ENCODE peak calls at places on chromosomes 7 and 10, in seven cellular contexts. G is CD8-positive, alpha-beta memory T cell; D is H1; U is fibroblast of the aortic adventitia; X is neuronal stem cell; H is astrocyte; W is bronchial epithelial cell. M is an unnamed sample.

GRCh38 chr10:91410638-91411367 is 659 bp downstream of the HECTD2 start:
- DNase-seq in G (no peak), D (no peak), U (peak), X (no peak), H (peak), W (peak), M (no peak)

GRCh38 chr10:86252051-86252450 is 114.5 kb downstream of the GRID1 start:
- DNase-seq in G (no peak), D (no peak), U (no peak), X (no peak), H (no peak), W (no peak), M (no peak)

GRCh38 chr7:105636982-105637381 is 55.7 kb upstream of the EFCAB10 start:
- DNase-seq in G (no peak), D (no peak), U (no peak), X (no peak), H (no peak), W (no peak), M (no peak)

GRCh38 chr10:117736655-117737054 is 194.1 kb downstream of the EMX2 start:
- DNase-seq in G (no peak), D (no peak), U (no peak), X (no peak), H (no peak), W (no peak), M (no peak)

GRCh38 chr10:131207584-131208532 is 103.7 kb downstream of the TCERG1L start:
- DNase-seq in G (no peak), D (no peak), U (no peak), X (no peak), H (no peak), W (no peak), M (no peak)

GRCh38 chr10:48568546-48568945 is 36.3 kb downstream of the ARHGAP22 start:
- DNase-seq in G (no peak), D (no peak), U (no peak), X (no peak), H (no peak), W (no peak), M (no peak)

GRCh38 chr10:124650263-124650662 is 93.9 kb downstream of the FAM53B start:
- DNase-seq in G (peak), D (no peak), U (no peak), X (no peak), H (no peak), W (no peak), M (no peak)

GRCh38 chr7:149587331-149587645 is 89.7 kb upstream of the ZNF746 start:
- DNase-seq in G (no peak), D (no peak), U (no peak), X (no peak), H (no peak), W (no peak), M (no peak)

GRCh38 chr10:97534746-97535367 is 36.1 kb downstream of the UBTD1 start:
- DNase-seq in G (no peak), D (no peak), U (no peak), X (no peak), H (no peak), W (no peak), M (no peak)

GRCh38 chr10:75395955-75396860 is 5.4 kb downstream of the ZNF503 start:
- DNase-seq in G (no peak), D (no peak), U (peak), X (peak), H (no peak), W (no peak), M (no peak)

GRCh38 chr7:46660402-46660801 is 739.3 kb upstream of the IGFBP3 start:
- DNase-seq in G (no peak), D (no peak), U (no peak), X (no peak), H (peak), W (no peak), M (no peak)

GRCh38 chr10:52314007-52314821 is at the start of gene DKK1:
- DNase-seq in G (no peak), D (peak), U (peak), X (peak), H (peak), W (peak), M (peak)

GRCh38 chr10:99788598-99789259 is 6.3 kb downstream of the ABCC2 start:
- DNase-seq in G (no peak), D (no peak), U (peak), X (no peak), H (peak), W (no peak), M (no peak)

GRCh38 chr10:108785011-108785410 is 1138.3 kb downstream of the XPNPEP1 start:
- DNase-seq in G (no peak), D (no peak), U (no peak), X (no peak), H (no peak), W (no peak), M (no peak)

GRCh38 chr10:11515596-11516418 is 95.6 kb downstream of the USP6NL start:
- DNase-seq in G (peak), D (no peak), U (peak), X (no peak), H (peak), W (peak), M (no peak)

GRCh38 chr7:2803755-2804154 is 40.4 kb downstream of the GNA12 start:
- DNase-seq in G (no peak), D (no peak), U (no peak), X (no peak), H (no peak), W (no peak), M (no peak)

GRCh38 chr7:2802082-2802481 is 42.0 kb downstream of the GNA12 start:
- DNase-seq in G (no peak), D (no peak), U (peak), X (no peak), H (peak), W (peak), M (no peak)

GRCh38 chr7:2802504-2803341 is 41.4 kb downstream of the GNA12 start:
- DNase-seq in G (no peak), D (no peak), U (peak), X (no peak), H (peak), W (peak), M (no peak)

GRCh38 chr7:2804227-2804763 is 39.8 kb downstream of the GNA12 start:
- DNase-seq in G (no peak), D (no peak), U (no peak), X (no peak), H (no peak), W (no peak), M (no peak)

DNA sequence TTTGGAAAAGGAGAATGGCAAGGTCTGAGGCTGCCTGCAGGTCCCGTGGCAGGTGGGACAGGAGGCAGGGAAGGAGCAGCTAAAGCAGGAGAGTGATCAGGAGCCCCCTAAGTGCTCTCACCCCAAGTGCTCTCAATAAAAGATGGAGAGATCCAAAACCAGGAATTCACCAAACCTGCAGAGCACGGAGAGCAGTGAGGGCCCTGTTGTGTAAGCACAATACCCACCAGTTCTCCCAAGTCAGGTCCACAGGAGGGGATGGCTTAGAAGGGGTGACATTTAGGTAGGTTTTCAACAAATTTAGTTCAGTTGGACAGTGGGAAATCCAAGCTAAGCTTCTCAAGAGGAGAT is 40.8 kb downstream of the GNA12 start:
- DNase-seq in G (no peak), D (no peak), U (no peak), X (no peak), H (no peak), W (no peak), M (no peak)
- H3K4me3 ChIP-seq in G (no peak), D (no peak), U (no peak), X (no peak), H (no peak), W (no peak), M (no peak)

DNA sequence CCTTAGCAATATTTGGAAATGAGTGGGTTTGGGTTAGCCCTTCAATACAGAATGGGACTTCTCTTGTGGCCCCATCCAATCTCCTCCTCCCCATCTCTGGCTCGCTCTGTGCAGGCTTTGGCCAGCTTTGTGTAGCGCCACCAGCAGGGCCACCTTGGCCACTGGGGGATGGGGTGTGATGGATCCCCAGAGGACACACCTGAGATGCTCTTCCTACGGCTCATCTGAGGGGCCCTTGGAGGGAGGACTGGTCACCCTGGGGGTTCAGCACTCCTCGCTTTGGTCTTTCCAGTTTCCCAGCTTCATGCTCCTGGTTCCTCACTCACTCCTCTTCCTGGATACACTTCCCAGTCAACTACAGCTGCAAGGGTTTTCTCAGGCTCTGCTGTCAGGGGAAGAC is 15.3 kb upstream of the C10orf90 start:
- DNase-seq in G (no peak), D (no peak), U (no peak), X (no peak), H (no peak), W (no peak), M (no peak)
- H3K4me3 ChIP-seq in G (no peak), D (no peak), U (no peak), X (no peak), H (no peak), W (no peak), M (no peak)

GRCh38 chr7:1455955-1456354 is 3.3 kb downstream of the MICALL2 start:
- DNase-seq in G (no peak), D (no peak), U (no peak), X (no peak), H (no peak), W (no peak), M (no peak)
- H3K4me3 ChIP-seq in G (no peak), D (no peak), U (no peak), X (no peak), H (no peak), W (no peak), M (no peak)

DNA sequence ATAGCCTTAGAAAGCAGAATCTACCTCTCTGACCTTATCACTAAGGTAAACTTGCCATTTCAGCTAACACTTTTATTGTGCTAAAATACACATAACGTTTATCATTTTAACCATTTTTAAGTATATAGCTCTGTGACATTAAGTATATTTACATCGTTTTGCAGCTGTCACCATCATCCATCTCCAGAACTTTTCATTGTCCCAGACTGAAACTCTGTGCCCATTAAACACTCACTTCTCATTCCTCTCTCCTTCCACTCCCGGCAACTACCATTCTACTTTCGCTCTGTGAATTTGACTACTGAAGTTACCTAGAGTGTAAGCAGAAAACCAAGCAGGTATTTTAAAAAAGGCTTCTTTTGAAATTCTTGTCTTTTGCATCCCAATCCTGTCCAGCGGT is 1.3 kb downstream of the DDX50 start:
- DNase-seq in G (no peak), D (no peak), U (no peak), X (no peak), H (no peak), W (no peak), M (no peak)
- H3K4me3 ChIP-seq in G (peak), D (peak), U (peak), X (no peak), H (peak), W (no peak), M (no peak)

GRCh38 chr10:110762109-110762848 is 109.4 kb upstream of the PDCD4 start:
- DNase-seq in G (no peak), D (no peak), U (no peak), X (no peak), H (no peak), W (no peak), M (no peak)

GRCh38 chr10:110762849-110763211 is 108.9 kb upstream of the PDCD4 start:
- DNase-seq in G (no peak), D (no peak), U (no peak), X (no peak), H (no peak), W (no peak), M (no peak)

GRCh38 chr10:110764378-110764777 is 107.3 kb upstream of the PDCD4 start:
- DNase-seq in G (no peak), D (no peak), U (no peak), X (no peak), H (no peak), W (peak), M (no peak)

GRCh38 chr10:110765513-110766375 is 106.0 kb upstream of the PDCD4 start:
- DNase-seq in G (no peak), D (no peak), U (peak), X (no peak), H (no peak), W (peak), M (no peak)

GRCh38 chr10:110764793-110765512 is 106.8 kb upstream of the PDCD4 start:
- DNase-seq in G (no peak), D (no peak), U (no peak), X (no peak), H (no peak), W (peak), M (no peak)
- H3K4me3 ChIP-seq in G (no peak), D (no peak), U (no peak), X (no peak), H (no peak), W (peak), M (no peak)

M was measured in iPS DF 6.9.